ENCODE peak calls at places on chromosomes 3 and 15, in seven cellular contexts. P is A549, T is fibroblast of lung, F is aorta, K is uterus, Y is heart left ventricle, C is Panc1. D is an unnamed sample.

GRCh38 chr15:41955807-41956525 is 16.4 kb downstream of the EHD4 start:
- DNase-seq in P (no peak), T (no peak), F (no peak), K (no peak), Y (no peak), C (no peak), D (no peak)

GRCh38 chr3:42764115-42764514 is 8.9 kb downstream of the CCDC13 start:
- DNase-seq in P (no peak), T (no peak), F (no peak), K (no peak), Y (no peak), C (no peak), D (no peak)

GRCh38 chr3:84960581-84960980 is 1.8 kb downstream of the CADM2 start:
- DNase-seq in P (no peak), T (no peak), F (no peak), K (no peak), Y (no peak), C (no peak), D (no peak)

GRCh38 chr3:12638105-12638504 is 25.8 kb downstream of the RAF1 start:
- DNase-seq in P (no peak), T (peak; percentile 68), F (no peak), K (no peak), Y (no peak), C (no peak), D (no peak)

GRCh38 chr15:101373580-101373979 is 78.5 kb upstream of the SNRPA1 start:
- DNase-seq in P (no peak), T (no peak), F (no peak), K (no peak), Y (no peak), C (no peak), D (no peak)

GRCh38 chr3:64215084-64215483 is 10.2 kb downstream of the PRICKLE2 start:
- DNase-seq in P (no peak), T (no peak), F (no peak), K (no peak), Y (no peak), C (no peak), D (no peak)

GRCh38 chr15:38406451-38406850 is 47.5 kb upstream of the FAM98B start:
- DNase-seq in P (no peak), T (peak; percentile 60), F (no peak), K (no peak), Y (no peak), C (no peak), D (no peak)

GRCh38 chr15:48190932-48191573 is 412 bp upstream of the CTXN2 start:
- DNase-seq in P (no peak), T (peak; percentile 69), F (peak; percentile 80), K (peak; percentile 32), Y (peak; percentile 61), C (no peak), D (peak; percentile 37)

GRCh38 chr15:66948294-66948693 is 117.1 kb upstream of the SMAD3 start:
- DNase-seq in P (no peak), T (peak; percentile 70), F (no peak), K (no peak), Y (no peak), C (no peak), D (no peak)

GRCh38 chr3:47347217-47347801 is 33.5 kb upstream of the PTPN23 start:
- DNase-seq in P (no peak), T (peak; percentile 82), F (no peak), K (no peak), Y (no peak), C (no peak), D (no peak)

GRCh38 chr3:111072016-111072891 is 638 bp downstream of the NECTIN3 start:
- DNase-seq in P (peak; percentile 7), T (peak; percentile 44), F (peak; percentile 56), K (peak; percentile 34), Y (peak; percentile 33), C (no peak), D (no peak)

GRCh38 chr3:52073490-52073889 is 17.1 kb upstream of the DUSP7 start:
- DNase-seq in P (no peak), T (no peak), F (no peak), K (no peak), Y (no peak), C (no peak), D (no peak)

GRCh38 chr3:69739204-69740102 is at the start of gene MITF:
- DNase-seq in P (peak; percentile 84), T (peak; percentile 87), F (peak; percentile 96), K (peak; percentile 92), Y (peak; percentile 96), C (peak; percentile 45), D (no peak)

GRCh38 chr15:44207643-44208042 is 12.6 kb upstream of the FRMD5 start:
- DNase-seq in P (no peak), T (peak; percentile 92), F (no peak), K (no peak), Y (no peak), C (no peak), D (no peak)

GRCh38 chr3:188824596-188824995 is 347.2 kb upstream of the TPRG1 start:
- DNase-seq in P (no peak), T (no peak), F (no peak), K (no peak), Y (no peak), C (no peak), D (no peak)

GRCh38 chr3:178482981-178483380 is 53.3 kb upstream of the KCNMB2 start:
- DNase-seq in P (no peak), T (no peak), F (no peak), K (no peak), Y (no peak), C (no peak), D (no peak)

GRCh38 chr3:41417574-41417973 is 218.3 kb downstream of the CTNNB1 start:
- DNase-seq in P (no peak), T (no peak), F (no peak), K (no peak), Y (no peak), C (no peak), D (no peak)

GRCh38 chr15:60379466-60380274 is 18.1 kb downstream of the ANXA2 start:
- DNase-seq in P (no peak), T (peak; percentile 98), F (no peak), K (no peak), Y (no peak), C (no peak), D (peak; percentile 89)
- H3K4me3 ChIP-seq in P (peak overlapping the region; percentile 20), T (no peak overlapping the region), F (no peak overlapping the region), K (no peak overlapping the region), Y (no peak overlapping the region), C (no peak overlapping the region), D (peak overlapping the region; percentile 61)

DNA sequence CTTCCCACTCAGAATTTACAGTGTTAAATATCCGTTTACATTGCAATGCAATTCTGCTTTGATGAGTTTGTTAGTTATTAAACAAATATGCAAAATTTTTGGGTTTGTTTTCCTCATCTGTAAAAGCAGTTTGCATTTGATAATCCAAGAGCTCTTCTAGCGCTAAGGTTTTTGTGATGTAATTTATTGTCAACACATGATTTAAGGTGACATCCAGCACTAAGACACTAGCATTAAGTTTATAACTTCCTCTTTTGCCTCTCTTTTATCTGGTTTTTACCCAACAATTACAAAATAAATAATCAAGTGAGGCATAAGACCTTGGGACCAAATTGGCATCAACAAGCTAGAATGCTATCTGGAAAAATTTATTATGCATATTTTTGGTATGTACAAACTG is 958 bp upstream of the DNAJC19 start:
- DNase-seq in P (no peak), T (no peak), F (no peak), K (no peak), Y (no peak), C (no peak), D (no peak)
- H3K4me3 ChIP-seq in P (peak overlapping the region; percentile 93), T (peak overlapping the region; percentile 98), F (peak overlapping the region; percentile 80), K (peak overlapping the region; percentile 72), Y (peak overlapping the region; percentile 89), C (peak overlapping the region; percentile 99), D (peak overlapping the region; percentile 97)

GRCh38 chr3:152307829-152308474 is 39.2 kb downstream of the MBNL1 start:
- DNase-seq in P (peak; percentile 32), T (peak; percentile 28), F (no peak), K (no peak), Y (no peak), C (no peak), D (no peak)

GRCh38 chr3:152302521-152303021 is 33.8 kb downstream of the MBNL1 start:
- DNase-seq in P (no peak), T (peak; percentile 91), F (peak; percentile 66), K (peak; percentile 72), Y (peak; percentile 84), C (no peak), D (peak; percentile 73)

GRCh38 chr3:152301745-152302181 is 33.0 kb downstream of the MBNL1 start:
- DNase-seq in P (no peak), T (no peak), F (no peak), K (no peak), Y (no peak), C (no peak), D (no peak)

GRCh38 chr3:152304160-152304559 is 35.4 kb downstream of the MBNL1 start:
- DNase-seq in P (no peak), T (no peak), F (no peak), K (no peak), Y (no peak), C (no peak), D (no peak)

DNA sequence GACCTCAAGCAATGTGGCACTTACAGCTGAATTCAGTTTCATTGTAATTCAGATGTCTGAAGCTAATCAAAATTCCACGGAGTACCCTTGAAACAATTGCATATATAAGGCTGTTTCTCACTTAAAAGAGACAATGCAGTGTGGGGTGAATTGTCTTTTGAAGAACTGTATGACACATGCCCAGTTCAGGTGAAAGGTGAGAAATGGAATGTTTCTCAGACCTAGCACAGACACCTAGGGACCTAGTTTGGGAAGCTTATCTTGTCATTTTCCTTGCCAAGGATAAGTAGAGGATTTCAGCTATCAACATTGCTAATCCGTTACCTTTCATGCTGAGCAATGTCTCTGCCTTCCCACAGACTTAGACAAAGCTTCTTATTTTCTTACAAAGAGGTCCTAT is 36.3 kb downstream of the MBNL1 start:
- DNase-seq in P (no peak), T (no peak), F (no peak), K (no peak), Y (no peak), C (no peak), D (no peak)
- H3K4me3 ChIP-seq in P (no peak overlapping the region), T (no peak overlapping the region), F (no peak overlapping the region), K (no peak overlapping the region), Y (no peak overlapping the region), C (no peak overlapping the region), D (no peak overlapping the region)

DNA sequence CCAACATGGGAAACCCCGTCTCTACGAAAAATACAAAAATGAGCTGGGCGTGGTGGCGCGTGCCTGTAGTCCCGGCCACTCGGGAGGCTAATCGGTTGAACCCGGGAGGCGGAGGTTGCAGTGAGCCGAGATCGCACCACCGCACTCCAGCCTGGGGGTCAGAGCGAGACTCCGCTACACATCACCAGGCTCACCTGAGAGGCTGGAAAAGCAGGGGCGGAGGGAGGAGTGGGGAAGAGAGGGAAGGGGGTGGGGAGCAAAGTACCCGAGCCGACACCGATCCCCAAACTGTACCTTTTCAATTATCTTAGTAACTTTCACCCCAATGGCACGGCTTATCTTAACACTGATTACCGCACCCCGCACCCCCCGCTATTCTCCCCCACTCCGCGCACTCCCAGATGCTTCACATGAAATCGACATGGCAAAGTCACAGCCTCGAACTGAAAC is 46.4 kb upstream of the SYNM start:
- DNase-seq in P (peak; percentile 41), T (peak; percentile 8), F (no peak), K (no peak), Y (no peak), C (no peak), D (no peak)
- H3K4me3 ChIP-seq in P (peak overlapping the region; percentile 51), T (peak overlapping the region; percentile 55), F (no peak overlapping the region), K (peak overlapping the region; percentile 42), Y (peak overlapping the region; percentile 65), C (peak overlapping the region; percentile 60), D (peak overlapping the region; percentile 73)

DNA sequence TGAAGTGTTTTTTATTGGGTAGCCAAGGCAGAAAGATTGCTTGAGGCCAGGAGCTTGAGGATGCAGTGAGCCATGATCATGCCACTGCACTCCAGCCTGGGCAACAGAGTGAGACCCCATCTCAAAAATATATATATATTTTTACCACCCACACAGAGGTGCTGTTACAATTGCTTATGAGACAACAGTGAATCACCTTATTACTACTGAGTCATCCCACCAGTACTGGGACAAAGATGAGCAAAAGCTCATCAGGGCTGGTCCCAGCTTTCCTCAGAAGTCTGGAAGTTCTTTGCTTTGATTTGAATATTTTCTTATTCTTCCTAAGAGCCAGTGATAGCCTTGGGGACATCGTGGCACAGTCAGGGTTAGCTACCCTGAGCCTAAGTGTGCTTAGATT is 207.7 kb downstream of the SOX2 start:
- DNase-seq in P (peak; percentile 14), T (peak; percentile 48), F (no peak), K (no peak), Y (no peak), C (no peak), D (no peak)
- H3K4me3 ChIP-seq in P (no peak overlapping the region), T (no peak overlapping the region), F (no peak overlapping the region), K (no peak overlapping the region), Y (no peak overlapping the region), C (no peak overlapping the region), D (no peak overlapping the region)